ENCODE peak calls at places on chromosomes 3 and 15, in eight cellular contexts. P, D, O, B, I, R, S and Z are unnamed samples.

GRCh38 chr3:182294256-182294655 is 499.0 kb upstream of the ATP11B start:
- DNase-seq in R (no peak), D (no peak), P (no peak), I (no peak), O (no peak), S (no peak), B (no peak), Z (peak)

GRCh38 chr3:55654123-55654787 is 167.1 kb upstream of the WNT5A start:
- DNase-seq in I (no peak), P (no peak), S (no peak), B (no peak), R (no peak), D (no peak), O (no peak), Z (no peak)

GRCh38 chr3:37480003-37480402 is 305.6 kb upstream of the LRRFIP2 start:
- DNase-seq in R (no peak), O (no peak), B (no peak), S (no peak), D (no peak), P (no peak), I (no peak), Z (no peak)

GRCh38 chr3:161890147-161890625 is 393.6 kb downstream of the OTOL1 start:
- DNase-seq in B (peak), P (no peak), D (no peak), I (peak), O (no peak), R (no peak), S (peak), Z (peak)

GRCh38 chr15:59596640-59597039 is 14.9 kb upstream of the GCNT3 start:
- DNase-seq in B (no peak), P (no peak), O (no peak), S (no peak), R (no peak), I (no peak), D (no peak), Z (no peak)

GRCh38 chr3:54870423-54870822 is 57.4 kb downstream of the LRTM1 start:
- DNase-seq in B (peak), P (peak), R (no peak), D (peak), S (no peak), I (peak), O (no peak), Z (peak)

GRCh38 chr3:24052446-24052845 is 107.4 kb downstream of the NR1D2 start:
- DNase-seq in R (no peak), O (no peak), D (no peak), P (no peak), I (no peak), B (no peak), S (no peak), Z (no peak)

GRCh38 chr15:42084465-42085235 is 9.7 kb downstream of the PLA2G4D start:
- DNase-seq in D (peak), O (peak), I (no peak), P (peak), B (peak), S (peak), R (peak), Z (no peak)

GRCh38 chr3:20480771-20481170 is 294.8 kb upstream of the SGO1 start:
- DNase-seq in B (no peak), R (no peak), I (no peak), O (no peak), P (no peak), D (no peak), S (no peak), Z (peak)

GRCh38 chr3:115790759-115791158 is 167.4 kb downstream of the GAP43 start:
- DNase-seq in D (peak), S (no peak), I (peak), R (no peak), O (no peak), P (no peak), B (peak), Z (peak)

GRCh38 chr15:77030928-77031375 is 36.0 kb downstream of the PSTPIP1 start:
- DNase-seq in B (no peak), S (no peak), I (no peak), R (peak), O (peak), D (no peak), P (no peak), Z (no peak)

GRCh38 chr3:126781889-126782491 is 78.0 kb downstream of the CHCHD6 start:
- DNase-seq in I (peak), B (peak), O (no peak), R (no peak), D (no peak), P (no peak), S (no peak), Z (peak)

GRCh38 chr3:40872562-40872961 is 326.7 kb upstream of the CTNNB1 start:
- DNase-seq in D (no peak), B (no peak), S (no peak), P (no peak), R (no peak), O (no peak), I (no peak), Z (no peak)

GRCh38 chr3:105762749-105763673 is 105.8 kb downstream of the CBLB start:
- DNase-seq in S (no peak), I (no peak), R (no peak), O (no peak), D (no peak), B (no peak), P (no peak), Z (no peak)

GRCh38 chr15:91517491-91518200 is 335.9 kb upstream of the SLCO3A1 start:
- DNase-seq in O (no peak), D (no peak), I (no peak), S (no peak), B (peak), R (no peak), P (no peak), Z (no peak)

GRCh38 chr3:59766165-59766872 is 716.5 kb upstream of the CFAP20DC start:
- DNase-seq in S (no peak), I (peak), D (no peak), P (no peak), R (no peak), O (no peak), B (peak), Z (peak)

GRCh38 chr15:98856540-98856907 is 151.1 kb downstream of the PGPEP1L start:
- DNase-seq in P (no peak), D (no peak), I (peak), R (no peak), O (no peak), B (peak), S (no peak), Z (peak)

GRCh38 chr15:50879016-50879415 is 29.5 kb upstream of the AP4E1 start:
- DNase-seq in I (no peak), D (no peak), O (no peak), P (no peak), S (no peak), B (no peak), R (no peak), Z (no peak)

GRCh38 chr3:172512363-172512762 is 10.9 kb downstream of the TNFSF10 start:
- DNase-seq in B (no peak), R (no peak), P (no peak), D (no peak), I (no peak), S (peak), O (peak), Z (no peak)

GRCh38 chr3:115071611-115072010 is 75.5 kb downstream of the ZBTB20 start:
- DNase-seq in B (peak), O (no peak), R (no peak), I (peak), D (no peak), P (no peak), S (no peak), Z (no peak)

GRCh38 chr3:107562979-107563531 is 40.3 kb downstream of the BBX start:
- DNase-seq in D (no peak), P (no peak), I (no peak), O (no peak), R (no peak), B (no peak), S (no peak), Z (no peak)

GRCh38 chr3:187726564-187726963 is 18.7 kb downstream of the BCL6 start:
- DNase-seq in O (no peak), I (no peak), B (no peak), S (no peak), R (no peak), D (no peak), P (no peak), Z (no peak)

GRCh38 chr3:149527531-149528343 is 53.2 kb downstream of the TM4SF4 start:
- DNase-seq in D (no peak), O (no peak), I (no peak), S (no peak), R (no peak), P (no peak), B (no peak), Z (no peak)

GRCh38 chr3:16415911-16416310 is 97.6 kb downstream of the RFTN1 start:
- DNase-seq in P (no peak), S (no peak), D (no peak), I (no peak), R (no peak), O (no peak), B (no peak), Z (no peak)

GRCh38 chr15:55282284-55282833 is 7.3 kb downstream of the RAB27A start:
- DNase-seq in P (no peak), R (no peak), B (peak), D (no peak), S (no peak), I (peak), O (no peak), Z (no peak)

GRCh38 chr15:55283295-55284147 is 6.1 kb downstream of the RAB27A start:
- DNase-seq in B (no peak), S (peak), D (no peak), R (no peak), I (no peak), O (no peak), P (no peak), Z (no peak)

GRCh38 chr15:55279100-55279745 is 10.4 kb downstream of the RAB27A start:
- DNase-seq in I (no peak), R (no peak), S (no peak), D (no peak), P (no peak), O (no peak), B (no peak), Z (no peak)

GRCh38 chr15:55279746-55280351 is 9.8 kb downstream of the RAB27A start:
- DNase-seq in B (peak), I (peak), S (no peak), P (no peak), R (no peak), D (peak), O (peak), Z (no peak)

GRCh38 chr15:55281517-55282227 is 7.9 kb downstream of the RAB27A start:
- DNase-seq in I (no peak), O (no peak), D (no peak), R (no peak), S (no peak), B (no peak), P (no peak), Z (no peak)
- TF ChIP-seq CTCF in I (no peak), O (no peak), D (no peak), R (no peak), S (no peak), B (peak), P (no peak), Z (no peak)

GRCh38 chr3:117278424-117279190 is 569.0 kb downstream of the TUSC7 start:
- DNase-seq in I (no peak), O (no peak), R (no peak), P (no peak), D (peak), S (no peak), B (no peak), Z (no peak)
- TF ChIP-seq CTCF in I (no peak), O (no peak), R (no peak), P (no peak), D (no peak), S (no peak), B (no peak), Z (no peak)

DNA sequence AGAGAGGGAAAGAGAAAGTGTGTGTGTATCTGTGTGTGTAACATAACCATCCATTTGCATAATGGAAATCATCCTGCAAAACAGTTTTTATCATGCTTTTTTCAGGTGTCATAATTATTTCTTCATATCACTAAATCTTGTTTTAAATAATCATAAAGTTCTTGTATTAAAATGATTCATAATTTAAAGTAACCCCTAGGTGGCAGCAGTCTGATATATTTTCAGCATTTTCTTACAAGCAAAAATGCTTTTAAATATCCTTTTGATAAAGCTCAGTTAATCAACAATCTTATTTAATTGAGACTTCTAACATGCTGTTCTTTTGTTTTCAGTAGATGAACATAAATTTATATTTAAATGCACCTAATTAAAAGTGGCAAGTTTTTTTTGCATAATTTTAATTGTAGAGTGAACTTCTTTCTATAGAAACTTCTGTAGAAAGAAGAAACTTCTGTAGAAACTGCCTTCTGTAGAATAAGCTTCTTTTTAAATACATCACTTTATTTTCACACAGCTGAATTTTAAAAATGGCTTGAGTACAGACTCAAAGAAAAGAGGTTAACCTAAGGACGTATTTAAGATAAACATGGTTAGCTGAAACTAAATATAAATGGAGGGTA is 72.5 kb downstream of the OPA1 start:
- DNase-seq in O (no peak), D (peak), I (peak), S (no peak), R (no peak), P (no peak), B (peak), Z (no peak)
- TF ChIP-seq CTCF in O (peak), D (peak), I (peak), S (no peak), R (peak), P (peak), B (peak), Z (no peak)

GRCh38 chr3:104101736-104102135 is 1265.0 kb upstream of the ALCAM start:
- DNase-seq in B (no peak), D (no peak), S (no peak), O (no peak), R (no peak), P (no peak), I (no peak), Z (no peak)

DNA sequence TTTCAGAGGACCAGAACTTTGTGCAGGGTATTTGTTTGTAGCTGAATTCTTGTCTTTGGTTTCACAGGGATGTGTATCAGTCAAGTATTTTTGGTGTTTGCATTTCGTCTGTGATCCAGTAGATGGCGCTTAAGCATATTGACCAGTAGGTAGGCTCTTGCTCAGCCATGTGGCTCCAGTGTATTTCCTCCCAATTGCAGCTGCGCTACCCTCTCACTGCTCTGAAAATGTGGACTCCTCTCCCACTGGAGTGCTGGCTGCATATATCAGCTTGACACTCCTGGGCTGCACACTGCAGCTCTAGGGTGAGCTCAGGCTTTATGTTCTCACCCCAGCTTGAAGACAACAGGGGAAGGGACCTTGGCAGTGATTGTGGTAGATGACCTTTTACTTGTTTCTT is 1264.3 kb upstream of the ALCAM start:
- DNase-seq in I (peak), D (peak), S (no peak), B (peak), P (no peak), O (peak), R (no peak), Z (no peak)
- TF ChIP-seq CTCF in I (peak), D (peak), S (no peak), B (peak), P (peak), O (no peak), R (peak), Z (peak)

GRCh38 chr3:98322101-98322500 is 31.6 kb upstream of the OR5K4 start:
- DNase-seq in B (no peak), I (no peak), S (no peak), R (no peak), O (no peak), P (no peak), D (no peak), Z (no peak)
- TF ChIP-seq CTCF in B (no peak), I (no peak), S (no peak), R (no peak), O (no peak), P (no peak), D (no peak), Z (no peak)

DNA sequence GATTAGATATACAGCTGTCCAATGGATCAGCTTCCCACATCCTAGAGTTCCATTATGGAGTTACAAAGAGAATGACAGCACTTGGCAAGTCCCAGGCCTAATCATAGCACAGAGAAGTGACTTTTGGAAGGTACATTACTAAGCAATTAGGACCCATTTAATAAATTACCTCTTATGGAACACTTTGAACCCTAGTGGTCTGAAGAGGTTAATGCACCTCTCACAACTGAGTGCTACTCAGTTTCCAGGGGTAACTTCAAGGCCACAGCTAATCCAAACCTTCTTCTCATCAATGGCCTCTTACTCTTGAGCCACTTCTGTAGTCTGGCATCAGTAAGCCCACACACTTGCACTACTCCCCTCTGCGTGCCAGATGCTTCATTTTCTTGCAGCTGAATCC is 34.9 kb upstream of the MEIS2 start:
- DNase-seq in R (no peak), B (no peak), P (no peak), O (no peak), D (no peak), S (no peak), I (no peak), Z (no peak)
- TF ChIP-seq CTCF in R (peak), B (no peak), P (peak), O (no peak), D (no peak), S (no peak), I (peak), Z (no peak)

DNA sequence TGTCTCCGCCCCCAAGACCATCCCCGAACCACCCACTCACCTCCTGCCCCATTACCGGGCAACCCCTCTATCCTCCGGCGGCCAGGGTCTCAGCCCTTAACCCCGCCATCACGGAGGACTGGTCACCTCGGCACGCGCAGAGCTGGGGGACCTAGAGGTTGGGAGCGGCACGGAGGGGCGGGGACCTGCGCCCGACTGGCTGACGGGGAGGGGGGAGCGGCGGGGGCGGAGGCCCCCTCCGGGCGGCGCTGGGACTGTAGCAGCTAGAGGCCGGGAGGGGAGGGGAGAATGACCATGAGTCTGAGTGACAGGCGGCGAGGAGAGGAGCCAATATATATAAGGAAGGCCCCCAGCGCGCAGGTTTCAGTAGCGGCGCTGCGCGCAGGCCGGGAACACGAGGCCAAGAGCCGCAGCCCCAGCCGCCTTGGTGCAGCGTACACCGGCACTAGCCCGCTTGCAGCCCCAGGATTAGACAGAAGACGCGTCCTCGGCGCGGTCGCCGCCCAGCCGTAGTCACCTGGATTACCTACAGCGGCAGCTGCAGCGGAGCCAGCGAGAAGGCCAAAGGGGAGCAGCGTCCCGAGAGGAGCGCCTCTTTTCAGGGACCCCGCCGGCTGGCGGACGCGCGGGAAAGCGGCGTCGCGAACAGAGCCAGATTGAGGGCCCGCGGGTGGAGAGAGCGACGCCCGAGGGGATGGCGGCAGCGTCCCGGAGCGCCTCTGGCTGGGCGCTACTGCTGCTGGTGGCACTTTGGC is at the start of gene DLL4:
- DNase-seq in B (no peak), I (no peak), S (peak), R (peak), O (no peak), P (peak), D (peak), Z (no peak)
- TF ChIP-seq CTCF in B (no peak), I (no peak), S (no peak), R (no peak), O (no peak), P (no peak), D (no peak), Z (no peak)